ENCODE peak calls at places on chromosomes 2 and 18, in seven cellular contexts. One of them, this sample, is unnamed. For H3K4me1, the result is how much of the 10 kb centered on the place peaks cover.

GRCh38 chr2:233912799-233913423 is 4.3 kb upstream of the TRPM8 start:
- DNase-seq in naive thymus-derived CD4-positive, alpha-beta T cell: no peak
- DNase-seq in endothelial cell of umbilical vein: peak
- DNase-seq in upper lobe of right lung: no peak
- DNase-seq in foreskin keratinocyte: peak
- DNase-seq in lower lobe of right lung: no peak
- DNase-seq in GM23248: peak
- DNase-seq in this sample: no peak

GRCh38 chr2:138102664-138103063 is 138.4 kb downstream of the HNMT start:
- DNase-seq in naive thymus-derived CD4-positive, alpha-beta T cell: no peak
- DNase-seq in endothelial cell of umbilical vein: no peak
- DNase-seq in upper lobe of right lung: no peak
- DNase-seq in foreskin keratinocyte: no peak
- DNase-seq in lower lobe of right lung: no peak
- DNase-seq in GM23248: no peak
- DNase-seq in this sample: no peak

GRCh38 chr2:61272421-61273070 is 110.6 kb downstream of the C2orf74 start:
- DNase-seq in naive thymus-derived CD4-positive, alpha-beta T cell: no peak
- DNase-seq in endothelial cell of umbilical vein: peak
- DNase-seq in upper lobe of right lung: no peak
- DNase-seq in foreskin keratinocyte: no peak
- DNase-seq in lower lobe of right lung: no peak
- DNase-seq in GM23248: peak
- DNase-seq in this sample: no peak

GRCh38 chr2:83531211-83531610 is 927.9 kb downstream of the SUCLG1 start:
- DNase-seq in naive thymus-derived CD4-positive, alpha-beta T cell: no peak
- DNase-seq in endothelial cell of umbilical vein: no peak
- DNase-seq in upper lobe of right lung: no peak
- DNase-seq in foreskin keratinocyte: no peak
- DNase-seq in lower lobe of right lung: no peak
- DNase-seq in GM23248: no peak
- DNase-seq in this sample: no peak

GRCh38 chr2:56047136-56047535 is 123.6 kb upstream of the EFEMP1 start:
- DNase-seq in naive thymus-derived CD4-positive, alpha-beta T cell: no peak
- DNase-seq in endothelial cell of umbilical vein: no peak
- DNase-seq in upper lobe of right lung: no peak
- DNase-seq in foreskin keratinocyte: no peak
- DNase-seq in lower lobe of right lung: no peak
- DNase-seq in GM23248: no peak
- DNase-seq in this sample: no peak

GRCh38 chr2:106363788-106364187 is 104.4 kb downstream of the RGPD3 start:
- DNase-seq in naive thymus-derived CD4-positive, alpha-beta T cell: no peak
- DNase-seq in endothelial cell of umbilical vein: no peak
- DNase-seq in upper lobe of right lung: no peak
- DNase-seq in foreskin keratinocyte: no peak
- DNase-seq in lower lobe of right lung: no peak
- DNase-seq in GM23248: peak
- DNase-seq in this sample: no peak

GRCh38 chr2:29110916-29111315 is 4.3 kb upstream of the CLIP4 start:
- DNase-seq in naive thymus-derived CD4-positive, alpha-beta T cell: no peak
- DNase-seq in endothelial cell of umbilical vein: no peak
- DNase-seq in upper lobe of right lung: no peak
- DNase-seq in foreskin keratinocyte: peak
- DNase-seq in lower lobe of right lung: no peak
- DNase-seq in GM23248: peak
- DNase-seq in this sample: no peak

GRCh38 chr18:49648326-49648725 is 86.5 kb downstream of the LIPG start:
- DNase-seq in naive thymus-derived CD4-positive, alpha-beta T cell: no peak
- DNase-seq in endothelial cell of umbilical vein: no peak
- DNase-seq in upper lobe of right lung: no peak
- DNase-seq in foreskin keratinocyte: no peak
- DNase-seq in lower lobe of right lung: no peak
- DNase-seq in GM23248: no peak
- DNase-seq in this sample: no peak

GRCh38 chr2:69624611-69625010 is 18.9 kb downstream of the AAK1 start:
- DNase-seq in naive thymus-derived CD4-positive, alpha-beta T cell: no peak
- DNase-seq in endothelial cell of umbilical vein: no peak
- DNase-seq in upper lobe of right lung: no peak
- DNase-seq in foreskin keratinocyte: no peak
- DNase-seq in lower lobe of right lung: no peak
- DNase-seq in GM23248: no peak
- DNase-seq in this sample: no peak
- H3K4me1 ChIP-seq in naive thymus-derived CD4-positive, alpha-beta T cell: half or more
- H3K4me1 ChIP-seq in endothelial cell of umbilical vein: under half
- H3K4me1 ChIP-seq in upper lobe of right lung: under half
- H3K4me1 ChIP-seq in foreskin keratinocyte: under half
- H3K4me1 ChIP-seq in lower lobe of right lung: half or more
- H3K4me1 ChIP-seq in GM23248: under half
- H3K4me1 ChIP-seq in this sample: half or more

GRCh38 chr18:55585586-55586521 is 2.1 kb downstream of the TCF4 start:
- DNase-seq in naive thymus-derived CD4-positive, alpha-beta T cell: no peak
- DNase-seq in endothelial cell of umbilical vein: peak
- DNase-seq in upper lobe of right lung: no peak
- DNase-seq in foreskin keratinocyte: no peak
- DNase-seq in lower lobe of right lung: no peak
- DNase-seq in GM23248: peak
- DNase-seq in this sample: no peak
- H3K27ac ChIP-seq in naive thymus-derived CD4-positive, alpha-beta T cell: no peak
- H3K27ac ChIP-seq in endothelial cell of umbilical vein: peak
- H3K27ac ChIP-seq in upper lobe of right lung: peak
- H3K27ac ChIP-seq in foreskin keratinocyte: no peak
- H3K27ac ChIP-seq in lower lobe of right lung: peak
- H3K27ac ChIP-seq in GM23248: peak
- H3K27ac ChIP-seq in this sample: no peak

GRCh38 chr18:24177499-24178133 is 38.8 kb downstream of the CABYR start:
- DNase-seq in naive thymus-derived CD4-positive, alpha-beta T cell: no peak
- DNase-seq in endothelial cell of umbilical vein: no peak
- DNase-seq in upper lobe of right lung: no peak
- DNase-seq in foreskin keratinocyte: no peak
- DNase-seq in lower lobe of right lung: no peak
- DNase-seq in GM23248: no peak
- DNase-seq in this sample: no peak

GRCh38 chr18:24170389-24170788 is 31.5 kb downstream of the CABYR start:
- DNase-seq in naive thymus-derived CD4-positive, alpha-beta T cell: no peak
- DNase-seq in endothelial cell of umbilical vein: no peak
- DNase-seq in upper lobe of right lung: no peak
- DNase-seq in foreskin keratinocyte: no peak
- DNase-seq in lower lobe of right lung: no peak
- DNase-seq in GM23248: no peak
- DNase-seq in this sample: no peak

GRCh38 chr18:24176727-24177416 is 38.0 kb downstream of the CABYR start:
- DNase-seq in naive thymus-derived CD4-positive, alpha-beta T cell: peak
- DNase-seq in endothelial cell of umbilical vein: peak
- DNase-seq in upper lobe of right lung: peak
- DNase-seq in foreskin keratinocyte: peak
- DNase-seq in lower lobe of right lung: peak
- DNase-seq in GM23248: peak
- DNase-seq in this sample: no peak

GRCh38 chr18:24168496-24168895 is 29.6 kb downstream of the CABYR start:
- DNase-seq in naive thymus-derived CD4-positive, alpha-beta T cell: no peak
- DNase-seq in endothelial cell of umbilical vein: no peak
- DNase-seq in upper lobe of right lung: no peak
- DNase-seq in foreskin keratinocyte: no peak
- DNase-seq in lower lobe of right lung: no peak
- DNase-seq in GM23248: no peak
- DNase-seq in this sample: no peak

DNA sequence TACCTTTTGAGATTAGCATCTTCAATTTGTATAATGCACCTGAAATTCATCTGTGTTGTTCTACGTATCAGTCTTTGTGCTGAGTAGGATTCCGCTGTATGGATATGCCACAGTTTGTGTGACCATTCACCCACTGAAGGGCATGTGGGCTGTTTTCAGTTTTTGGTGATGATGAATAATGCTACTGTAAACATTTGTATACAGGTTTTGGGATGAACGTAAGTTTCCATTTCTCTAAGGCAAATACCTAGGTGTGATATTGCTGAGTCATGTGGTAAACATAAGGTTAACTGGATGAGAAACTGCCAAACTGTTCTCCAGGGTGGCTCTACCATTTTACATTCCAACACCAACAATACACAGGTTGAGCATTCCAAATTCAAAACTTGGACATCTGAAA is 35.1 kb downstream of the CABYR start:
- DNase-seq in naive thymus-derived CD4-positive, alpha-beta T cell: no peak
- DNase-seq in endothelial cell of umbilical vein: no peak
- DNase-seq in upper lobe of right lung: no peak
- DNase-seq in foreskin keratinocyte: peak
- DNase-seq in lower lobe of right lung: no peak
- DNase-seq in GM23248: no peak
- DNase-seq in this sample: no peak
- H3K4me1 ChIP-seq in naive thymus-derived CD4-positive, alpha-beta T cell: under half
- H3K4me1 ChIP-seq in endothelial cell of umbilical vein: under half
- H3K4me1 ChIP-seq in upper lobe of right lung: under half
- H3K4me1 ChIP-seq in foreskin keratinocyte: under half
- H3K4me1 ChIP-seq in lower lobe of right lung: under half
- H3K4me1 ChIP-seq in GM23248: under half
- H3K4me1 ChIP-seq in this sample: under half

DNA sequence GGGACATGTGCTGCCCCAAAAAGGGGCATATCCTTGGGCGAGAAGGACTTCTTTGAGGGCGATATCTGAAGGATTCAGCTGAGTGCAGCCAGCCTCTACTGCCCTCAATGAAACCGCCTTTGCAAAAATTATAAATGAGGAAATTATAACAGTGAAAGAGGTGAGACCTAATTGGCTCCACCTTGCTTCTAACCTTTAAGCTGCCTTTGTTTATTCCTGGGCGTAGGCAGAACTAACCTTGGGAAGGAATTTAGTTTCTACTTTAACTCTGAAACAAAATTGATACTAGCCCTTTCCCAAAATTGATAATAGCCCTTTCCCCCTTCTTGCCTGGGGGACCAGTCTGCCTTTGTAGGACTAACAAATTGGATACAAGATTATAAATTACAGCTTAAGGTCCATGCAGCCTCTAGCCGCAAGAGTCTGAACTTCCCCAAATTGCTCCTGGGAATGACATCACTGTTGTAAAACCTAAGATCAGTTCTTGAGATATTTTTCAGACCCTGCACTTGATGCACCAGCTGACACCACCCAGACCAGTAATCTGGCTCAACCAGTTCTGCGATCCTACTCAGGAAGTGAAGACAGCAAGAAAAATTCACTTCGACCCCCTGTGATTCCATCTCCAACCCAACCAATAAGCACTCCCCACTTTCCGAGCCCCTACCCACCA is 36.0 kb upstream of the ASAP2 start:
- DNase-seq in naive thymus-derived CD4-positive, alpha-beta T cell: no peak
- DNase-seq in endothelial cell of umbilical vein: no peak
- DNase-seq in upper lobe of right lung: no peak
- DNase-seq in foreskin keratinocyte: peak
- DNase-seq in lower lobe of right lung: no peak
- DNase-seq in GM23248: no peak
- DNase-seq in this sample: no peak
- H3K27ac ChIP-seq in naive thymus-derived CD4-positive, alpha-beta T cell: no peak
- H3K27ac ChIP-seq in endothelial cell of umbilical vein: no peak
- H3K27ac ChIP-seq in upper lobe of right lung: no peak
- H3K27ac ChIP-seq in foreskin keratinocyte: peak
- H3K27ac ChIP-seq in lower lobe of right lung: no peak
- H3K27ac ChIP-seq in GM23248: no peak
- H3K27ac ChIP-seq in this sample: no peak

DNA sequence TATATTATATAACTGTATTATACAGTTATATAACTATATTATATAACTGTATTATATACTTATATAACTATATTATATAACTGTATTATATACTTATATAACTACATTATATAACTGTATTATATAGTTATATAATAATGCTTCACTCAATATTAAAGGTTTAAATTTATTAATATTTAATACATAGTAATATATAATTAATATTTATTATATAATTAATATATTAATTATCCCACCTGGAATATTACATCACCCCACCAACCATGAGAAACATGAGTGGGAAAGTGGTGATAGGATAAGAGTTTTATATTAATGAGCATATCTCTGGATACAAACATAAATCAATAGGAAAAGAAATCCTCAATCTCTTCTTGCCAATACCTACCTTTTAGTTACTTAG is 487.1 kb upstream of the LRRTM4 start:
- DNase-seq in naive thymus-derived CD4-positive, alpha-beta T cell: no peak
- DNase-seq in endothelial cell of umbilical vein: no peak
- DNase-seq in upper lobe of right lung: no peak
- DNase-seq in foreskin keratinocyte: no peak
- DNase-seq in lower lobe of right lung: no peak
- DNase-seq in GM23248: no peak
- DNase-seq in this sample: no peak
- H3K4me1 ChIP-seq in naive thymus-derived CD4-positive, alpha-beta T cell: under half
- H3K4me1 ChIP-seq in endothelial cell of umbilical vein: under half
- H3K4me1 ChIP-seq in upper lobe of right lung: under half
- H3K4me1 ChIP-seq in foreskin keratinocyte: under half
- H3K4me1 ChIP-seq in lower lobe of right lung: under half
- H3K4me1 ChIP-seq in GM23248: under half
- H3K4me1 ChIP-seq in this sample: under half

GRCh38 chr2:238582159-238582558 is 155.4 kb downstream of the ASB1 start:
- DNase-seq in naive thymus-derived CD4-positive, alpha-beta T cell: no peak
- DNase-seq in endothelial cell of umbilical vein: no peak
- DNase-seq in upper lobe of right lung: no peak
- DNase-seq in foreskin keratinocyte: no peak
- DNase-seq in lower lobe of right lung: no peak
- DNase-seq in GM23248: peak
- DNase-seq in this sample: no peak
- H3K27ac ChIP-seq in naive thymus-derived CD4-positive, alpha-beta T cell: no peak
- H3K27ac ChIP-seq in endothelial cell of umbilical vein: no peak
- H3K27ac ChIP-seq in upper lobe of right lung: no peak
- H3K27ac ChIP-seq in foreskin keratinocyte: no peak
- H3K27ac ChIP-seq in lower lobe of right lung: no peak
- H3K27ac ChIP-seq in GM23248: no peak
- H3K27ac ChIP-seq in this sample: no peak

GRCh38 chr18:51007787-51008134 is 22.3 kb upstream of the SMAD4 start:
- DNase-seq in naive thymus-derived CD4-positive, alpha-beta T cell: no peak
- DNase-seq in endothelial cell of umbilical vein: no peak
- DNase-seq in upper lobe of right lung: no peak
- DNase-seq in foreskin keratinocyte: no peak
- DNase-seq in lower lobe of right lung: no peak
- DNase-seq in GM23248: no peak
- DNase-seq in this sample: no peak
- H3K4me1 ChIP-seq in naive thymus-derived CD4-positive, alpha-beta T cell: under half
- H3K4me1 ChIP-seq in endothelial cell of umbilical vein: under half
- H3K4me1 ChIP-seq in upper lobe of right lung: under half
- H3K4me1 ChIP-seq in foreskin keratinocyte: under half
- H3K4me1 ChIP-seq in lower lobe of right lung: under half
- H3K4me1 ChIP-seq in GM23248: under half
- H3K4me1 ChIP-seq in this sample: under half

DNA sequence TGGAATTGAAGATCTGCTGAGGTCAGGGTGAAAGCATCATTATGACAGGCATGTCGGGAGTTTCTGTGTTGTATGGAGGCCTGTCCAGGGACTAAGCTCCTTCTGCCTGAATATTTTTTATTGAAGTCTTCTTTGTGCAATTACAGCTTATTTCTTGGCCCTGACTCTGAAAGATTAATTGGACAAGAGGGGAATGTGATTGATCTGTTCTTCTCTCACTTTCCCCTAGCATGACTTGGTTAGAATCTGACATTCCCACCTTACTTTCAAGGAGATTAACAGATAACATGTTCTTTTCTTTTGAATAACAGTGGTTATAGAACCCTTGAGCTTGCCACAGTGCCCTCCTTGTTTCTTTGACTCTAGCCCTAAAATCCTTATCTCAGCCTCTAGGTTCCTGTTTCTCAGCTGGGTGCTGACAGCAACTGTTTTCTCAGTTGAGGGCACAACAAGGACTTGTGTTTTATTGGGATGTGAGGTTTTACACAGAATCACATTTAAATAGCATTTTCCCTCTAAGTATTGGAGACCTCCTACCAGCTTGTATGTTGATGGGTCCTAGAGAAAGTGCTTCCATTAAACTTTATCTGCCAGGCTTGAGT is 12.3 kb downstream of the TTLL4 start:
- DNase-seq in naive thymus-derived CD4-positive, alpha-beta T cell: no peak
- DNase-seq in endothelial cell of umbilical vein: peak
- DNase-seq in upper lobe of right lung: no peak
- DNase-seq in foreskin keratinocyte: no peak
- DNase-seq in lower lobe of right lung: no peak
- DNase-seq in GM23248: no peak
- DNase-seq in this sample: no peak
- H3K27ac ChIP-seq in naive thymus-derived CD4-positive, alpha-beta T cell: no peak
- H3K27ac ChIP-seq in endothelial cell of umbilical vein: no peak
- H3K27ac ChIP-seq in upper lobe of right lung: no peak
- H3K27ac ChIP-seq in foreskin keratinocyte: no peak
- H3K27ac ChIP-seq in lower lobe of right lung: no peak
- H3K27ac ChIP-seq in GM23248: no peak
- H3K27ac ChIP-seq in this sample: no peak

This sample was measured in CD8-positive, alpha-beta memory T cell.